ENCODE peak calls at places on chromosomes 5 and 9, in nine cellular contexts. Q, U, Y, D, S, C, N, O and F are unnamed samples.

GRCh38 chr5:132877938-132878337 is 4.5 kb downstream of the LEAP2 start:
- DNase-seq in S (peak), U (peak), Y (peak), O (no peak), Q (no peak), N (no peak), C (no peak), D (peak), F (no peak)

GRCh38 chr5:173772407-173773059 is 115.6 kb upstream of the CPEB4 start:
- DNase-seq in U (no peak), Y (no peak), C (no peak), N (peak), O (no peak), S (no peak), Q (no peak), D (no peak), F (no peak)

GRCh38 chr5:159838551-159839222 is 77.6 kb upstream of the ADRA1B start:
- DNase-seq in O (no peak), S (no peak), U (no peak), Y (no peak), D (no peak), C (no peak), Q (no peak), N (no peak), F (no peak)

GRCh38 chr9:20844916-20845315 is 160.9 kb downstream of the FOCAD start:
- DNase-seq in Q (no peak), O (no peak), D (no peak), S (no peak), U (no peak), Y (no peak), N (no peak), C (no peak), F (no peak)

GRCh38 chr9:82586918-82587356 is 476.0 kb downstream of the RASEF start:
- DNase-seq in S (no peak), O (no peak), N (no peak), C (no peak), Q (no peak), U (no peak), D (no peak), Y (no peak), F (no peak)

GRCh38 chr5:181008136-181008535 is 19.5 kb downstream of the BTNL3 start:
- DNase-seq in S (no peak), O (no peak), N (no peak), D (no peak), Q (no peak), C (no peak), Y (no peak), U (no peak), F (no peak)

GRCh38 chr5:19719117-19719516 is 268.9 kb downstream of the CDH18 start:
- DNase-seq in O (no peak), U (no peak), C (no peak), S (no peak), D (no peak), Q (no peak), N (no peak), Y (no peak), F (no peak)

GRCh38 chr5:66882592-66883227 is 286.5 kb downstream of the MAST4 start:
- DNase-seq in C (peak), D (no peak), O (no peak), N (no peak), Q (no peak), S (no peak), U (peak), Y (no peak), F (no peak)

GRCh38 chr5:137619191-137619870 is 116.6 kb downstream of the KLHL3 start:
- DNase-seq in C (no peak), N (peak), O (peak), U (peak), D (peak), Y (peak), Q (no peak), S (peak), F (no peak)

GRCh38 chr9:128271112-128271511 is 4.7 kb downstream of the GOLGA2 start:
- DNase-seq in U (no peak), Q (no peak), O (no peak), Y (no peak), C (no peak), S (no peak), N (no peak), D (no peak), F (no peak)

GRCh38 chr9:72983512-72984021 is 30.7 kb upstream of the ALDH1A1 start:
- DNase-seq in O (no peak), S (no peak), Q (no peak), Y (no peak), C (no peak), N (no peak), D (no peak), U (no peak), F (no peak)

GRCh38 chr9:38311382-38312270 is 80.9 kb upstream of the ALDH1B1 start:
- DNase-seq in Q (no peak), N (no peak), O (no peak), U (peak), C (no peak), D (no peak), Y (no peak), S (no peak), F (no peak)

GRCh38 chr5:139414601-139415121 is 10.8 kb upstream of the SPATA24 start:
- DNase-seq in C (no peak), O (no peak), N (peak), U (no peak), S (peak), Q (no peak), Y (no peak), D (peak), F (no peak)

GRCh38 chr9:29968831-29969230 is 2395.6 kb upstream of the C9orf72 start:
- DNase-seq in O (no peak), S (no peak), U (no peak), C (no peak), Q (no peak), D (no peak), Y (no peak), N (no peak), F (no peak)

GRCh38 chr5:171485668-171486067 is 66.2 kb downstream of the FGF18 start:
- DNase-seq in Q (no peak), D (no peak), U (no peak), O (no peak), N (no peak), S (no peak), Y (no peak), C (no peak), F (no peak)

GRCh38 chr9:117678882-117679281 is 25.3 kb upstream of the TLR4 start:
- DNase-seq in S (no peak), Y (no peak), U (peak), C (no peak), N (no peak), D (no peak), Q (no peak), O (no peak), F (no peak)

GRCh38 chr5:132422720-132423442 is 53.4 kb downstream of the SLC22A5 start:
- DNase-seq in U (no peak), Q (no peak), N (peak), S (no peak), D (no peak), Y (peak), C (peak), O (no peak), F (no peak)

GRCh38 chr5:5270958-5271605 is 131.0 kb downstream of the ADAMTS16 start:
- DNase-seq in U (peak), D (peak), Q (no peak), C (no peak), N (peak), O (peak), Y (peak), S (peak), F (no peak)

GRCh38 chr9:129776938-129777768 is 24.3 kb upstream of the PTGES start:
- DNase-seq in Q (no peak), U (peak), C (peak), Y (peak), S (peak), D (peak), O (peak), N (peak), F (peak)

GRCh38 chr5:111280282-111280901 is 56.2 kb downstream of the CAMK4 start:
- DNase-seq in U (no peak), N (no peak), Y (no peak), O (no peak), C (no peak), S (no peak), Q (no peak), D (no peak), F (no peak)

GRCh38 chr5:139668064-139668880 is 20.1 kb downstream of the CXXC5 start:
- DNase-seq in Y (peak), O (peak), C (peak), D (peak), S (peak), Q (no peak), N (peak), U (no peak), F (no peak)

GRCh38 chr5:168324864-168325615 is 33.6 kb downstream of the WWC1 start:
- DNase-seq in U (peak), S (no peak), Y (no peak), O (no peak), C (no peak), Q (no peak), D (no peak), N (no peak), F (no peak)

GRCh38 chr5:57332350-57332749 is 150.3 kb downstream of the ACTBL2 start:
- DNase-seq in D (no peak), S (no peak), O (no peak), U (no peak), N (no peak), C (no peak), Q (no peak), Y (no peak), F (no peak)

GRCh38 chr9:109192732-109193361 is 25.8 kb upstream of the FRRS1L start:
- DNase-seq in U (peak), Y (no peak), N (peak), Q (no peak), O (no peak), S (peak), D (no peak), C (no peak), F (no peak)

GRCh38 chr9:69946800-69947437 is 96.7 kb upstream of the MAMDC2 start:
- DNase-seq in S (no peak), Q (no peak), U (peak), Y (no peak), C (no peak), D (no peak), N (peak), O (no peak), F (no peak)

GRCh38 chr5:161566081-161566480 is 19.6 kb upstream of the GABRB2 start:
- DNase-seq in O (no peak), C (no peak), Y (no peak), U (no peak), N (no peak), Q (no peak), S (no peak), D (no peak), F (no peak)

GRCh38 chr5:169173372-169173771 is 127.6 kb downstream of the SLIT3 start:
- DNase-seq in Y (no peak), N (no peak), U (peak), S (no peak), Q (no peak), C (no peak), O (no peak), D (no peak), F (no peak)

GRCh38 chr9:21579209-21579608 is 97.1 kb upstream of the IFNE start:
- DNase-seq in O (no peak), D (no peak), N (no peak), S (no peak), Y (no peak), U (no peak), C (peak), Q (no peak), F (no peak)

GRCh38 chr5:1885777-1886633 is 3.3 kb upstream of the IRX4 start:
- DNase-seq in D (no peak), N (no peak), C (no peak), Q (no peak), S (no peak), O (no peak), Y (no peak), U (no peak), F (no peak)

GRCh38 chr9:109086221-109086620 is 33.5 kb downstream of the TMEM245 start:
- DNase-seq in Q (no peak), S (no peak), C (no peak), U (no peak), O (no peak), N (no peak), D (no peak), Y (no peak), F (no peak)

GRCh38 chr9:98880311-98881015 is 63.2 kb upstream of the COL15A1 start:
- DNase-seq in U (no peak), N (no peak), D (no peak), O (no peak), Y (no peak), S (no peak), C (no peak), Q (no peak), F (no peak)

GRCh38 chr5:56279979-56280378 is 46.8 kb upstream of the ANKRD55 start:
- DNase-seq in Y (no peak), U (peak), N (no peak), C (no peak), D (no peak), O (no peak), S (no peak), Q (no peak), F (no peak)

GRCh38 chr5:52822437-52822836 is 34.7 kb downstream of the ITGA1 start:
- DNase-seq in C (no peak), Q (no peak), N (peak), S (no peak), O (no peak), D (peak), Y (peak), U (no peak), F (no peak)